ENCODE peak calls at places on chromosomes 3 and 15, in five cellular contexts. P, E, W, K and N are unnamed samples.

GRCh38 chr15:60460931-60461330 is 18.0 kb downstream of the ICE2 start:
- DNase-seq in P (no peak), E (no peak), W (peak; percentile 63), K (no peak), N (no peak)

GRCh38 chr3:37210230-37210629 is 35.8 kb upstream of the LRRFIP2 start:
- DNase-seq in P (no peak), E (no peak), W (peak; percentile 18), K (peak; percentile 42), N (no peak)

GRCh38 chr3:164418426-164418825 is 659.9 kb downstream of the SI start:
- DNase-seq in P (no peak), E (no peak), W (no peak), K (peak; percentile 42), N (no peak)

GRCh38 chr15:38724827-38725226 is 160.2 kb upstream of the RASGRP1 start:
- DNase-seq in P (no peak), E (no peak), W (no peak), K (no peak), N (no peak)

GRCh38 chr15:62344806-62345539 is 179.9 kb upstream of the C2CD4B start:
- DNase-seq in P (peak; percentile 4), E (peak; percentile 17), W (no peak), K (peak; percentile 83), N (peak; percentile 74)

GRCh38 chr3:23518441-23518840 is 287.3 kb upstream of the UBE2E1 start:
- DNase-seq in P (no peak), E (no peak), W (no peak), K (no peak), N (no peak)

GRCh38 chr3:122324871-122325323 is at the start of gene CSTA:
- DNase-seq in P (no peak), E (no peak), W (peak; percentile 25), K (no peak), N (no peak)

GRCh38 chr3:27312044-27312668 is 57.0 kb downstream of the NEK10 start:
- DNase-seq in P (no peak), E (no peak), W (peak; percentile 65), K (peak; percentile 70), N (peak; percentile 60)

GRCh38 chr3:69115731-69116130 is 6.7 kb downstream of the LMOD3 start:
- DNase-seq in P (no peak), E (no peak), W (peak; percentile 28), K (no peak), N (no peak)

GRCh38 chr15:34610388-34610787 is 26.9 kb upstream of the GOLGA8B start:
- DNase-seq in P (no peak), E (no peak), W (peak; percentile 9), K (peak; percentile 24), N (no peak)

GRCh38 chr3:181709537-181710279 is 2.0 kb upstream of the SOX2 start:
- DNase-seq in P (peak; percentile 45), E (peak; percentile 74), W (peak; percentile 74), K (peak; percentile 88), N (no peak)

GRCh38 chr15:69576035-69576526 is 123.5 kb downstream of the RPLP1 start:
- DNase-seq in P (peak; percentile 58), E (peak; percentile 69), W (peak; percentile 75), K (peak; percentile 34), N (no peak)

GRCh38 chr15:66997212-66997611 is 68.2 kb upstream of the SMAD3 start:
- DNase-seq in P (no peak), E (no peak), W (peak; percentile 81), K (no peak), N (no peak)

GRCh38 chr3:120192159-120192558 is 92.9 kb downstream of the GPR156 start:
- DNase-seq in P (no peak), E (no peak), W (peak; percentile 61), K (no peak), N (no peak)

GRCh38 chr15:36177590-36178281 is 401.7 kb upstream of the CDIN1 start:
- DNase-seq in P (no peak), E (no peak), W (no peak), K (no peak), N (no peak)

GRCh38 chr3:52339612-52340011 is 23.5 kb downstream of the DNAH1 start:
- DNase-seq in P (peak; percentile 5), E (peak; percentile 32), W (peak; percentile 69), K (peak; percentile 77), N (peak; percentile 39)

GRCh38 chr3:194537732-194538247 is 51.0 kb upstream of the ATP13A3 start:
- DNase-seq in P (no peak), E (no peak), W (peak; percentile 55), K (peak; percentile 53), N (no peak)

GRCh38 chr15:47194718-47195117 is 522.6 kb upstream of the SEMA6D start:
- DNase-seq in P (no peak), E (no peak), W (peak; percentile 14), K (peak; percentile 59), N (no peak)

GRCh38 chr15:39054128-39054732 is 489.6 kb upstream of the RASGRP1 start:
- DNase-seq in P (no peak), E (no peak), W (no peak), K (no peak), N (no peak)

GRCh38 chr15:97504031-97504430 is 456.5 kb upstream of the ARRDC4 start:
- DNase-seq in P (no peak), E (no peak), W (no peak), K (no peak), N (no peak)

GRCh38 chr3:63872135-63872924 is 8.7 kb downstream of the ATXN7 start:
- DNase-seq in P (no peak), E (no peak), W (peak; percentile 67), K (no peak), N (no peak)

GRCh38 chr15:66865622-66866611 is 163.9 kb downstream of the SMAD6 start:
- DNase-seq in P (no peak), E (no peak), W (no peak), K (no peak), N (no peak)

GRCh38 chr3:112013058-112013783 is 14.5 kb downstream of the TAGLN3 start:
- DNase-seq in P (peak; percentile 10), E (peak; percentile 45), W (peak; percentile 76), K (peak; percentile 86), N (no peak)

GRCh38 chr3:1421577-1421976 is 328.8 kb downstream of the CNTN6 start:
- DNase-seq in P (no peak), E (no peak), W (no peak), K (no peak), N (no peak)

GRCh38 chr15:59501531-59502113 is 63.6 kb downstream of the FAM81A start:
- DNase-seq in P (no peak), E (no peak), W (peak; percentile 44), K (peak; percentile 69), N (peak; percentile 37)

GRCh38 chr3:52910823-52911222 is 13.5 kb upstream of the STIMATE start:
- DNase-seq in P (no peak), E (no peak), W (no peak), K (no peak), N (no peak)

GRCh38 chr3:70853161-70853560 is 540.7 kb upstream of the MDFIC2 start:
- DNase-seq in P (no peak), E (no peak), W (peak; percentile 8), K (no peak), N (no peak)

GRCh38 chr3:111080357-111080937 is 8.8 kb downstream of the NECTIN3 start:
- DNase-seq in P (no peak), E (no peak), W (peak; percentile 44), K (peak; percentile 36), N (no peak)

GRCh38 chr3:169026543-169027181 is 636.9 kb downstream of the MECOM start:
- DNase-seq in P (no peak), E (no peak), W (peak; percentile 41), K (no peak), N (no peak)

GRCh38 chr3:165669967-165670366 is 167.3 kb downstream of the BCHE start:
- DNase-seq in P (no peak), E (no peak), W (no peak), K (no peak), N (no peak)